ENCODE peak calls at places on chromosomes 7 and 10, in seven cellular contexts. D is upper lobe of left lung; V is LNCaP clone FGC; G is AG04450; Z is testis; S is endothelial cell of umbilical vein; M is effector memory CD4-positive, alpha-beta T cell. C is an unnamed sample.

GRCh38 chr10:21995557-21995956 is 8.0 kb downstream of the DNAJC1 start:
- DNase-seq in G (no peak), Z (no peak), V (no peak), D (no peak), S (no peak), M (no peak), C (no peak)

GRCh38 chr10:114504769-114505579 is 100.7 kb upstream of the AFAP1L2 start:
- DNase-seq in V (no peak), S (peak; percentile 99), M (no peak), G (peak; percentile 79), D (peak; percentile 32), Z (peak; percentile 50), C (peak; percentile 38)

GRCh38 chr7:81725496-81726117 is 44.2 kb downstream of the HGF start:
- DNase-seq in M (no peak), S (no peak), V (no peak), D (no peak), Z (no peak), G (peak; percentile 98), C (no peak)

GRCh38 chr7:112427984-112428383 is 22.3 kb upstream of the IFRD1 start:
- DNase-seq in V (no peak), G (no peak), D (no peak), M (no peak), S (no peak), Z (no peak), C (no peak)

GRCh38 chr7:106731207-106731606 is 70.2 kb upstream of the CCDC71L start:
- DNase-seq in S (peak; percentile 96), D (no peak), Z (no peak), G (no peak), M (no peak), V (no peak), C (no peak)

GRCh38 chr10:77763453-77764430 is 126.1 kb upstream of the KCNMA1 start:
- DNase-seq in Z (no peak), G (no peak), M (no peak), S (no peak), V (no peak), D (no peak), C (no peak)

GRCh38 chr7:75915416-75916156 is 631 bp downstream of the POR start:
- DNase-seq in V (no peak), G (no peak), M (no peak), D (peak; percentile 37), S (peak; percentile 41), Z (peak; percentile 36), C (peak; percentile 15)

GRCh38 chr10:17989908-17990767 is 38.4 kb downstream of the SLC39A12 start:
- DNase-seq in G (no peak), M (no peak), V (no peak), Z (no peak), D (no peak), S (no peak), C (no peak)

GRCh38 chr7:19112290-19113000 is 5.0 kb downstream of the TWIST1 start:
- DNase-seq in V (no peak), Z (no peak), S (no peak), M (no peak), G (no peak), D (no peak), C (no peak)

GRCh38 chr7:140992422-140992821 is 22.3 kb downstream of the MRPS33 start:
- DNase-seq in M (no peak), G (no peak), S (no peak), D (no peak), V (no peak), Z (no peak), C (no peak)

GRCh38 chr10:74585231-74586087 is 240.9 kb upstream of the KAT6B start:
- DNase-seq in S (peak; percentile 62), V (no peak), Z (no peak), G (no peak), M (peak; percentile 13), D (no peak), C (peak; percentile 6)

GRCh38 chr10:30701471-30702173 is 72.1 kb upstream of the LYZL2 start:
- DNase-seq in G (no peak), M (peak; percentile 53), S (no peak), Z (no peak), D (peak; percentile 46), V (no peak), C (no peak)

GRCh38 chr7:155811560-155811894 is 736 bp downstream of the SHH start:
- DNase-seq in Z (no peak), S (no peak), D (peak; percentile 24), V (no peak), G (no peak), M (no peak), C (no peak)

GRCh38 chr7:155811895-155812761 is at the start of gene SHH:
- DNase-seq in V (no peak), D (no peak), Z (no peak), M (no peak), S (peak; percentile 26), G (no peak), C (no peak)

GRCh38 chr7:155809332-155809946 is 2.8 kb downstream of the SHH start:
- DNase-seq in D (peak; percentile 52), Z (no peak), V (no peak), M (no peak), G (no peak), S (no peak), C (no peak)

GRCh38 chr7:155809947-155810606 is 2.2 kb downstream of the SHH start:
- DNase-seq in S (no peak), M (no peak), G (no peak), Z (no peak), V (no peak), D (peak; percentile 24), C (no peak)

DNA sequence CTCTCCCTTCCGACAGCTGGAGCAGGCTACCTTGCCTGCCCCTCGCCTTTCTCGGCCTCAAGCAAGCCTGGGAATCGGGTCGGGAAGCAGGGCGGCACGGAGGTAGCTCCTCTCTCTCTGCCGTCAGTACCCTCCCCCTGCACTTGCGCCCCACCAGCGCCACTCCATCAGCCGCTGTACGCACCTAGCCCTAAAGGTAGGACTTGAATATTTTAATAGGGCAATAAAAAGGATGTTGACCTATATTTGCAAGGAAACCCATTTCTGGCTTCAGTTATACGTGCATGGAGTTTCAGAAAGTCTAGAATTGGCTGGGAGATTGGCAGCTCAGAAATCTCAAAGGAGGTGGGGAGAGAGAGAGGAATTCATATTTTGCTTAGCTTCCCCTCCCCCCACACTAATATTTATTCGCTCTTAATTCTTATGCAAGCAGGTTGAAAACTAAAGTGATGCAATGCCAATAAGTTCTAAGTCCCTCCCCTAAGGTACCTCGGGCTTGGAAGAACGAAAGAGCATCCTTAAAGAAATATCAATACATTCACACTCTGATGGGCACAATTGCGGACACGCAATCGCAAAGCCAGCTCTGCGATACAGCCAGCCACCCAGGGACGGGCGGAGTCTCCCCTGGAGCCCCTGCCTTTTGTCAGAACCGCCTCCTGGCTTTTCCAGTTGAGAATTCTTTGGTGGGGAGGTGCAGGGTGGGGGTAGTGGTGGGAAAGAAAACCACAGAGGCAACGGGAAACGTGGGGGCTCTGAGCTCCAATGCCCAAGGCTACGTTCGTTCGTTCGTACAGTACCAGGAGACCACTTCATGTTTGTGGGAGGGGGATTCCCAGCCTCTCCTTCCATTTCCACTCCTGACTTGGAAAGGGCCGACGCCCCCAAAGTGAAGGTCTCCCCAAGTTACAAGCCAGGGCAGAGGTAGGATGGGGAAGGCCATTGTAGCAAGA is 1.4 kb downstream of the SHH start:
- DNase-seq in G (no peak), S (no peak), Z (no peak), M (no peak), D (no peak), V (no peak), C (no peak)
- H3K4me3 ChIP-seq in G (no peak overlapping the region), S (no peak overlapping the region), Z (no peak overlapping the region), M (no peak overlapping the region), D (peak overlapping the region; percentile 52), V (no peak overlapping the region), C (peak overlapping the region; percentile 24)

DNA sequence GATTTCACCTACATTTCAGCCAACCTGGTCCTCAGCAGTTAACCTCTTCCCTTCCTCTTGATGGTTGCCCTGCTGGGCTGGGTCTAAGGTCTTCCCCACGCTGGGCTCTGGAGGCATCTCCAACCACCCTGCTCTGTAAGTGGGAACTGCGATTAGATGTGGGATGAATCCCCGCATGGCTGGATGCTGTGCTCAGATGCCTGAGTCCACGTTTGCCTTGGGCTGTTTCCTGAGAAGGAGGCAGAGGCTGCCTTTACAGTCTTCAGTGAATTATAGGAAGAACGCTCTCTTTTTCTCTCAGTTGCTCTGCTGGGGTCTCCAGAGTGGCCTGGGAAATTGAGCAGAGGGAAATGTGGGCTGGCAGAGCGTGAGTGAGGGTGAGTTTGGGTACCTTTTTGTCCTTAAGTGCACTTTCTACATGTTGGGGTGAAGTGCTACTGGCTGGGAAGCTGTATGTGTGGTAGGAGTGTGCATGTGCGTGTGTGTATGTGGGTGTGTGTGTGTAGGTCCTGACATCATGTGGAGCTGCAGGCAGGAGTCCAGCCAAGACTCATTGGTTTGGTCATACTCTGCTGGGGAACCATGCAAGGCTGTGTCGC is 1.5 kb downstream of the GIMAP8 start:
- DNase-seq in Z (no peak), D (no peak), M (no peak), G (no peak), V (no peak), S (peak; percentile 72), C (no peak)
- H3K4me3 ChIP-seq in Z (peak overlapping the region; percentile 29), D (peak overlapping the region; percentile 65), M (peak overlapping the region; percentile 92), G (no peak overlapping the region), V (no peak overlapping the region), S (peak overlapping the region; percentile 10), C (peak overlapping the region; percentile 21)

GRCh38 chr7:103687981-103688380 is 242.0 kb upstream of the SLC26A5 start:
- DNase-seq in S (no peak), Z (no peak), M (no peak), G (no peak), V (no peak), D (no peak), C (no peak)

GRCh38 chr7:103691291-103691690 is 245.3 kb upstream of the SLC26A5 start:
- DNase-seq in V (peak; percentile 56), Z (no peak), S (no peak), D (no peak), G (no peak), M (no peak), C (no peak)

GRCh38 chr7:103690576-103690975 is 244.6 kb upstream of the SLC26A5 start:
- DNase-seq in M (no peak), Z (no peak), D (no peak), G (no peak), V (no peak), S (no peak), C (no peak)

GRCh38 chr7:103687272-103687671 is 241.3 kb upstream of the SLC26A5 start:
- DNase-seq in G (no peak), V (no peak), Z (no peak), D (no peak), M (no peak), S (no peak), C (no peak)

DNA sequence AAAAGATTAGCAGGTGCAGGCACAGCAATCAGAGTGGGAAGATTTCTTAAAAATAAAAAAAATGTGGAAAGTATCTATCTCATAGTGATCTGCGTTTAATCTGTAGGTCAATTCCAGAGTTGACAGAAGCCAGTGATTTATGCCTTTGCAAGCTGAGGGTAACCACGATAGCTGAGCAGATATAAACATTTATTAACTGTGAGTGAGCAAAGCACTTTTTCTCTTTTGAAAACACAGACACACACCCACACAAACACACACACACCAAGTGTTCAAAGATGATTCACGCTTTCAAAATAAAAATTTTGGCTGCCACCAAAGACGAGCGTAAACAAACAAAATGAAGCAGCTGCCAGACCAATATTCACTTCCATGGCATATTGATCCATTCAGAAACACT is 243.3 kb upstream of the SLC26A5 start:
- DNase-seq in V (no peak), S (no peak), Z (no peak), D (no peak), M (no peak), G (no peak), C (no peak)
- H3K4me3 ChIP-seq in V (no peak overlapping the region), S (no peak overlapping the region), Z (no peak overlapping the region), D (no peak overlapping the region), M (no peak overlapping the region), G (no peak overlapping the region), C (no peak overlapping the region)

GRCh38 chr7:143227806-143228205 is 6.0 kb downstream of the TAS2R40 start:
- DNase-seq in Z (no peak), M (no peak), G (no peak), D (no peak), S (no peak), V (no peak), C (no peak)
- H3K4me3 ChIP-seq in Z (no peak overlapping the region), M (no peak overlapping the region), G (no peak overlapping the region), D (no peak overlapping the region), S (no peak overlapping the region), V (no peak overlapping the region), C (no peak overlapping the region)